ENCODE peak calls at places on chromosomes 3 and 15, in seven cellular contexts. One of them, this sample, is unnamed.

GRCh38 chr3:66363133-66363532 is 137.7 kb downstream of the LRIG1 start:
- DNase-seq in mammary epithelial cell: no peak
- DNase-seq in HepG2: no peak
- DNase-seq in T-cell: no peak
- DNase-seq in body of pancreas: no peak
- DNase-seq in stimulated activated CD4-positive, alpha-beta T cell treated with anti-CD3 and anti-CD28 coated beads, TNF-alpha, amount 100 ng/mL, for 1 hour: no peak
- DNase-seq in glomerular endothelial cell: no peak
- DNase-seq in this sample: no peak

GRCh38 chr3:177357352-177358084 is 160.2 kb upstream of the TBL1XR1 start:
- DNase-seq in mammary epithelial cell: peak; percentile 96
- DNase-seq in HepG2: peak; percentile 88
- DNase-seq in T-cell: no peak
- DNase-seq in body of pancreas: peak; percentile 61
- DNase-seq in stimulated activated CD4-positive, alpha-beta T cell treated with anti-CD3 and anti-CD28 coated beads, TNF-alpha, amount 100 ng/mL, for 1 hour: no peak
- DNase-seq in glomerular endothelial cell: peak; percentile 91
- DNase-seq in this sample: peak; percentile 73

GRCh38 chr3:177141899-177142651 is 55.2 kb downstream of the TBL1XR1 start:
- DNase-seq in mammary epithelial cell: no peak
- DNase-seq in HepG2: peak; percentile 29
- DNase-seq in T-cell: no peak
- DNase-seq in body of pancreas: no peak
- DNase-seq in stimulated activated CD4-positive, alpha-beta T cell treated with anti-CD3 and anti-CD28 coated beads, TNF-alpha, amount 100 ng/mL, for 1 hour: no peak
- DNase-seq in glomerular endothelial cell: no peak
- DNase-seq in this sample: no peak

GRCh38 chr3:178146406-178146831 is 389.8 kb upstream of the KCNMB2 start:
- DNase-seq in mammary epithelial cell: no peak
- DNase-seq in HepG2: no peak
- DNase-seq in T-cell: no peak
- DNase-seq in body of pancreas: no peak
- DNase-seq in stimulated activated CD4-positive, alpha-beta T cell treated with anti-CD3 and anti-CD28 coated beads, TNF-alpha, amount 100 ng/mL, for 1 hour: no peak
- DNase-seq in glomerular endothelial cell: no peak
- DNase-seq in this sample: peak; percentile 41

GRCh38 chr3:127800508-127800907 is 21.8 kb downstream of the MGLL start:
- DNase-seq in mammary epithelial cell: peak; percentile 38
- DNase-seq in HepG2: no peak
- DNase-seq in T-cell: no peak
- DNase-seq in body of pancreas: no peak
- DNase-seq in stimulated activated CD4-positive, alpha-beta T cell treated with anti-CD3 and anti-CD28 coated beads, TNF-alpha, amount 100 ng/mL, for 1 hour: no peak
- DNase-seq in glomerular endothelial cell: no peak
- DNase-seq in this sample: no peak

GRCh38 chr3:185503467-185503975 is 4.7 kb upstream of the TMEM41A start:
- DNase-seq in mammary epithelial cell: no peak
- DNase-seq in HepG2: no peak
- DNase-seq in T-cell: no peak
- DNase-seq in body of pancreas: no peak
- DNase-seq in stimulated activated CD4-positive, alpha-beta T cell treated with anti-CD3 and anti-CD28 coated beads, TNF-alpha, amount 100 ng/mL, for 1 hour: no peak
- DNase-seq in glomerular endothelial cell: no peak
- DNase-seq in this sample: no peak

GRCh38 chr3:73018298-73018697 is 21.7 kb downstream of the PPP4R2 start:
- DNase-seq in mammary epithelial cell: no peak
- DNase-seq in HepG2: no peak
- DNase-seq in T-cell: no peak
- DNase-seq in body of pancreas: no peak
- DNase-seq in stimulated activated CD4-positive, alpha-beta T cell treated with anti-CD3 and anti-CD28 coated beads, TNF-alpha, amount 100 ng/mL, for 1 hour: no peak
- DNase-seq in glomerular endothelial cell: no peak
- DNase-seq in this sample: no peak

GRCh38 chr15:83396071-83396470 is 51.1 kb upstream of the SH3GL3 start:
- DNase-seq in mammary epithelial cell: no peak
- DNase-seq in HepG2: no peak
- DNase-seq in T-cell: no peak
- DNase-seq in body of pancreas: no peak
- DNase-seq in stimulated activated CD4-positive, alpha-beta T cell treated with anti-CD3 and anti-CD28 coated beads, TNF-alpha, amount 100 ng/mL, for 1 hour: no peak
- DNase-seq in glomerular endothelial cell: no peak
- DNase-seq in this sample: no peak

GRCh38 chr15:74291101-74292071 is 55.3 kb downstream of the CCDC33 start:
- DNase-seq in mammary epithelial cell: peak; percentile 50
- DNase-seq in HepG2: peak; percentile 29
- DNase-seq in T-cell: peak; percentile 51
- DNase-seq in body of pancreas: peak; percentile 75
- DNase-seq in stimulated activated CD4-positive, alpha-beta T cell treated with anti-CD3 and anti-CD28 coated beads, TNF-alpha, amount 100 ng/mL, for 1 hour: peak; percentile 5
- DNase-seq in glomerular endothelial cell: no peak
- DNase-seq in this sample: peak; percentile 67

GRCh38 chr3:16346413-16347081 is 81.5 kb downstream of the OXNAD1 start:
- DNase-seq in mammary epithelial cell: no peak
- DNase-seq in HepG2: no peak
- DNase-seq in T-cell: no peak
- DNase-seq in body of pancreas: no peak
- DNase-seq in stimulated activated CD4-positive, alpha-beta T cell treated with anti-CD3 and anti-CD28 coated beads, TNF-alpha, amount 100 ng/mL, for 1 hour: no peak
- DNase-seq in glomerular endothelial cell: no peak
- DNase-seq in this sample: no peak

GRCh38 chr3:154517404-154517803 is 87.4 kb upstream of the GPR149 start:
- DNase-seq in mammary epithelial cell: no peak
- DNase-seq in HepG2: no peak
- DNase-seq in T-cell: no peak
- DNase-seq in body of pancreas: no peak
- DNase-seq in stimulated activated CD4-positive, alpha-beta T cell treated with anti-CD3 and anti-CD28 coated beads, TNF-alpha, amount 100 ng/mL, for 1 hour: no peak
- DNase-seq in glomerular endothelial cell: no peak
- DNase-seq in this sample: no peak

GRCh38 chr15:38885477-38885952 is 320.9 kb upstream of the RASGRP1 start:
- DNase-seq in mammary epithelial cell: no peak
- DNase-seq in HepG2: no peak
- DNase-seq in T-cell: no peak
- DNase-seq in body of pancreas: no peak
- DNase-seq in stimulated activated CD4-positive, alpha-beta T cell treated with anti-CD3 and anti-CD28 coated beads, TNF-alpha, amount 100 ng/mL, for 1 hour: no peak
- DNase-seq in glomerular endothelial cell: no peak
- DNase-seq in this sample: no peak

GRCh38 chr3:13705051-13705450 is 156.1 kb downstream of the FBLN2 start:
- DNase-seq in mammary epithelial cell: no peak
- DNase-seq in HepG2: no peak
- DNase-seq in T-cell: no peak
- DNase-seq in body of pancreas: no peak
- DNase-seq in stimulated activated CD4-positive, alpha-beta T cell treated with anti-CD3 and anti-CD28 coated beads, TNF-alpha, amount 100 ng/mL, for 1 hour: no peak
- DNase-seq in glomerular endothelial cell: no peak
- DNase-seq in this sample: no peak

GRCh38 chr3:123083446-123084124 is 16.8 kb downstream of the PDIA5 start:
- DNase-seq in mammary epithelial cell: no peak
- DNase-seq in HepG2: no peak
- DNase-seq in T-cell: no peak
- DNase-seq in body of pancreas: no peak
- DNase-seq in stimulated activated CD4-positive, alpha-beta T cell treated with anti-CD3 and anti-CD28 coated beads, TNF-alpha, amount 100 ng/mL, for 1 hour: no peak
- DNase-seq in glomerular endothelial cell: no peak
- DNase-seq in this sample: no peak

GRCh38 chr3:126836220-126836860 is 132.3 kb downstream of the CHCHD6 start:
- DNase-seq in mammary epithelial cell: no peak
- DNase-seq in HepG2: no peak
- DNase-seq in T-cell: no peak
- DNase-seq in body of pancreas: no peak
- DNase-seq in stimulated activated CD4-positive, alpha-beta T cell treated with anti-CD3 and anti-CD28 coated beads, TNF-alpha, amount 100 ng/mL, for 1 hour: no peak
- DNase-seq in glomerular endothelial cell: no peak
- DNase-seq in this sample: no peak

GRCh38 chr3:54691230-54691900 is 236.5 kb downstream of the LRTM1 start:
- DNase-seq in mammary epithelial cell: peak; percentile 72
- DNase-seq in HepG2: no peak
- DNase-seq in T-cell: no peak
- DNase-seq in body of pancreas: no peak
- DNase-seq in stimulated activated CD4-positive, alpha-beta T cell treated with anti-CD3 and anti-CD28 coated beads, TNF-alpha, amount 100 ng/mL, for 1 hour: no peak
- DNase-seq in glomerular endothelial cell: no peak
- DNase-seq in this sample: no peak

GRCh38 chr15:97567411-97567810 is 393.1 kb upstream of the ARRDC4 start:
- DNase-seq in mammary epithelial cell: no peak
- DNase-seq in HepG2: no peak
- DNase-seq in T-cell: no peak
- DNase-seq in body of pancreas: no peak
- DNase-seq in stimulated activated CD4-positive, alpha-beta T cell treated with anti-CD3 and anti-CD28 coated beads, TNF-alpha, amount 100 ng/mL, for 1 hour: no peak
- DNase-seq in glomerular endothelial cell: peak; percentile 31
- DNase-seq in this sample: no peak

GRCh38 chr15:74399511-74400312 is 32.3 kb upstream of the CYP11A1 start:
- DNase-seq in mammary epithelial cell: peak; percentile 59
- DNase-seq in HepG2: no peak
- DNase-seq in T-cell: peak; percentile 52
- DNase-seq in body of pancreas: no peak
- DNase-seq in stimulated activated CD4-positive, alpha-beta T cell treated with anti-CD3 and anti-CD28 coated beads, TNF-alpha, amount 100 ng/mL, for 1 hour: no peak
- DNase-seq in glomerular endothelial cell: no peak
- DNase-seq in this sample: peak; percentile 76

GRCh38 chr15:92005154-92005553 is 151.6 kb downstream of the SLCO3A1 start:
- DNase-seq in mammary epithelial cell: no peak
- DNase-seq in HepG2: no peak
- DNase-seq in T-cell: no peak
- DNase-seq in body of pancreas: no peak
- DNase-seq in stimulated activated CD4-positive, alpha-beta T cell treated with anti-CD3 and anti-CD28 coated beads, TNF-alpha, amount 100 ng/mL, for 1 hour: no peak
- DNase-seq in glomerular endothelial cell: no peak
- DNase-seq in this sample: no peak

GRCh38 chr3:123934250-123934649 is 26.8 kb downstream of the CCDC14 start:
- DNase-seq in mammary epithelial cell: no peak
- DNase-seq in HepG2: no peak
- DNase-seq in T-cell: no peak
- DNase-seq in body of pancreas: no peak
- DNase-seq in stimulated activated CD4-positive, alpha-beta T cell treated with anti-CD3 and anti-CD28 coated beads, TNF-alpha, amount 100 ng/mL, for 1 hour: no peak
- DNase-seq in glomerular endothelial cell: no peak
- DNase-seq in this sample: no peak

GRCh38 chr15:51094606-51095569 is at the start of gene TNFAIP8L3:
- DNase-seq in mammary epithelial cell: peak; percentile 20
- DNase-seq in HepG2: peak; percentile 7
- DNase-seq in T-cell: no peak
- DNase-seq in body of pancreas: no peak
- DNase-seq in stimulated activated CD4-positive, alpha-beta T cell treated with anti-CD3 and anti-CD28 coated beads, TNF-alpha, amount 100 ng/mL, for 1 hour: no peak
- DNase-seq in glomerular endothelial cell: no peak
- DNase-seq in this sample: no peak

GRCh38 chr3:143433787-143434378 is 314.3 kb downstream of the CHST2 start:
- DNase-seq in mammary epithelial cell: no peak
- DNase-seq in HepG2: peak; percentile 4
- DNase-seq in T-cell: no peak
- DNase-seq in body of pancreas: no peak
- DNase-seq in stimulated activated CD4-positive, alpha-beta T cell treated with anti-CD3 and anti-CD28 coated beads, TNF-alpha, amount 100 ng/mL, for 1 hour: no peak
- DNase-seq in glomerular endothelial cell: no peak
- DNase-seq in this sample: peak; percentile 26

GRCh38 chr3:51544011-51544775 is 5.7 kb downstream of the RAD54L2 start:
- DNase-seq in mammary epithelial cell: no peak
- DNase-seq in HepG2: no peak
- DNase-seq in T-cell: no peak
- DNase-seq in body of pancreas: no peak
- DNase-seq in stimulated activated CD4-positive, alpha-beta T cell treated with anti-CD3 and anti-CD28 coated beads, TNF-alpha, amount 100 ng/mL, for 1 hour: no peak
- DNase-seq in glomerular endothelial cell: no peak
- DNase-seq in this sample: no peak

GRCh38 chr3:102304550-102304949 is 130.3 kb upstream of the ZPLD1 start:
- DNase-seq in mammary epithelial cell: no peak
- DNase-seq in HepG2: no peak
- DNase-seq in T-cell: no peak
- DNase-seq in body of pancreas: no peak
- DNase-seq in stimulated activated CD4-positive, alpha-beta T cell treated with anti-CD3 and anti-CD28 coated beads, TNF-alpha, amount 100 ng/mL, for 1 hour: no peak
- DNase-seq in glomerular endothelial cell: no peak
- DNase-seq in this sample: no peak

GRCh38 chr3:151393146-151393831 is 8.7 kb upstream of the P2RY12 start:
- DNase-seq in mammary epithelial cell: no peak
- DNase-seq in HepG2: no peak
- DNase-seq in T-cell: no peak
- DNase-seq in body of pancreas: no peak
- DNase-seq in stimulated activated CD4-positive, alpha-beta T cell treated with anti-CD3 and anti-CD28 coated beads, TNF-alpha, amount 100 ng/mL, for 1 hour: no peak
- DNase-seq in glomerular endothelial cell: no peak
- DNase-seq in this sample: peak; percentile 35

GRCh38 chr3:169454823-169455222 is 208.7 kb downstream of the MECOM start:
- DNase-seq in mammary epithelial cell: peak; percentile 97
- DNase-seq in HepG2: no peak
- DNase-seq in T-cell: no peak
- DNase-seq in body of pancreas: no peak
- DNase-seq in stimulated activated CD4-positive, alpha-beta T cell treated with anti-CD3 and anti-CD28 coated beads, TNF-alpha, amount 100 ng/mL, for 1 hour: no peak
- DNase-seq in glomerular endothelial cell: peak; percentile 67
- DNase-seq in this sample: peak; percentile 82

GRCh38 chr3:123627673-123628670 is 43.1 kb upstream of the HACD2 start:
- DNase-seq in mammary epithelial cell: no peak
- DNase-seq in HepG2: no peak
- DNase-seq in T-cell: no peak
- DNase-seq in body of pancreas: peak; percentile 85
- DNase-seq in stimulated activated CD4-positive, alpha-beta T cell treated with anti-CD3 and anti-CD28 coated beads, TNF-alpha, amount 100 ng/mL, for 1 hour: no peak
- DNase-seq in glomerular endothelial cell: no peak
- DNase-seq in this sample: no peak

GRCh38 chr3:116444819-116445290 is 432 bp downstream of the LSAMP start:
- DNase-seq in mammary epithelial cell: no peak
- DNase-seq in HepG2: no peak
- DNase-seq in T-cell: no peak
- DNase-seq in body of pancreas: peak; percentile 3
- DNase-seq in stimulated activated CD4-positive, alpha-beta T cell treated with anti-CD3 and anti-CD28 coated beads, TNF-alpha, amount 100 ng/mL, for 1 hour: no peak
- DNase-seq in glomerular endothelial cell: no peak
- DNase-seq in this sample: no peak

GRCh38 chr3:46006646-46007045 is 11.0 kb upstream of the FYCO1 start:
- DNase-seq in mammary epithelial cell: peak; percentile 42
- DNase-seq in HepG2: no peak
- DNase-seq in T-cell: no peak
- DNase-seq in body of pancreas: no peak
- DNase-seq in stimulated activated CD4-positive, alpha-beta T cell treated with anti-CD3 and anti-CD28 coated beads, TNF-alpha, amount 100 ng/mL, for 1 hour: no peak
- DNase-seq in glomerular endothelial cell: no peak
- DNase-seq in this sample: peak; percentile 80

GRCh38 chr15:62495670-62496328 is 330.7 kb upstream of the C2CD4B start:
- DNase-seq in mammary epithelial cell: peak; percentile 21
- DNase-seq in HepG2: no peak
- DNase-seq in T-cell: no peak
- DNase-seq in body of pancreas: peak; percentile 47
- DNase-seq in stimulated activated CD4-positive, alpha-beta T cell treated with anti-CD3 and anti-CD28 coated beads, TNF-alpha, amount 100 ng/mL, for 1 hour: no peak
- DNase-seq in glomerular endothelial cell: no peak
- DNase-seq in this sample: no peak